ENCODE peak calls at places on chromosomes 4 and X, in five cellular contexts. One of them, this sample, is unnamed. For H3K4me1, the result is how much of the 10 kb centered on the place peaks cover.

GRCh38 chr4:110139106-110139505 is 59.3 kb downstream of the ELOVL6 start:
- DNase-seq in lung: no peak
- DNase-seq in body of pancreas: no peak
- DNase-seq in Peyer's patch: no peak
- DNase-seq in breast epithelium: no peak
- DNase-seq in this sample: no peak

GRCh38 chr4:8067274-8067936 is 91.2 kb downstream of the ABLIM2 start:
- DNase-seq in body of pancreas: no peak
- DNase-seq in breast epithelium: no peak
- DNase-seq in lung: no peak
- DNase-seq in Peyer's patch: no peak
- DNase-seq in this sample: no peak

GRCh38 chrX:80285131-80285773 is 135.0 kb upstream of the TENT5D start:
- DNase-seq in Peyer's patch: peak
- DNase-seq in breast epithelium: no peak
- DNase-seq in lung: no peak
- DNase-seq in body of pancreas: peak
- DNase-seq in this sample: no peak

GRCh38 chrX:56107320-56107719 is 124.8 kb upstream of the KLF8 start:
- DNase-seq in Peyer's patch: no peak
- DNase-seq in breast epithelium: no peak
- DNase-seq in lung: no peak
- DNase-seq in body of pancreas: no peak
- DNase-seq in this sample: no peak

GRCh38 chrX:110021180-110022022 is 18.5 kb downstream of the TMEM164 start:
- DNase-seq in breast epithelium: no peak
- DNase-seq in body of pancreas: no peak
- DNase-seq in lung: no peak
- DNase-seq in Peyer's patch: no peak
- DNase-seq in this sample: no peak

GRCh38 chrX:63585936-63586335 is 199.1 kb downstream of the ARHGEF9 start:
- DNase-seq in lung: no peak
- DNase-seq in body of pancreas: no peak
- DNase-seq in breast epithelium: no peak
- DNase-seq in Peyer's patch: no peak
- DNase-seq in this sample: no peak

GRCh38 chr4:23023666-23024065 is 330.9 kb downstream of the GBA3 start:
- DNase-seq in body of pancreas: no peak
- DNase-seq in Peyer's patch: no peak
- DNase-seq in breast epithelium: no peak
- DNase-seq in lung: no peak
- DNase-seq in this sample: no peak

GRCh38 chr4:140426610-140427103 is 791 bp downstream of the CLGN start:
- DNase-seq in breast epithelium: no peak
- DNase-seq in Peyer's patch: no peak
- DNase-seq in body of pancreas: no peak
- DNase-seq in lung: no peak
- DNase-seq in this sample: no peak

GRCh38 chr4:124953059-124953850 is 240.7 kb upstream of the ANKRD50 start:
- DNase-seq in lung: no peak
- DNase-seq in body of pancreas: no peak
- DNase-seq in Peyer's patch: no peak
- DNase-seq in breast epithelium: no peak
- DNase-seq in this sample: no peak

GRCh38 chr4:141131738-141132688 is 1.3 kb downstream of the RNF150 start:
- DNase-seq in lung: no peak
- DNase-seq in Peyer's patch: no peak
- DNase-seq in breast epithelium: peak
- DNase-seq in body of pancreas: peak
- DNase-seq in this sample: no peak

GRCh38 chr4:174193438-174194015 is 89.9 kb downstream of the FBXO8 start:
- DNase-seq in Peyer's patch: no peak
- DNase-seq in lung: no peak
- DNase-seq in breast epithelium: no peak
- DNase-seq in body of pancreas: no peak
- DNase-seq in this sample: no peak

GRCh38 chr4:122117743-122118142 is 34.4 kb upstream of the BLTP1 start:
- DNase-seq in breast epithelium: no peak
- DNase-seq in body of pancreas: no peak
- DNase-seq in Peyer's patch: no peak
- DNase-seq in lung: no peak
- DNase-seq in this sample: no peak

DNA sequence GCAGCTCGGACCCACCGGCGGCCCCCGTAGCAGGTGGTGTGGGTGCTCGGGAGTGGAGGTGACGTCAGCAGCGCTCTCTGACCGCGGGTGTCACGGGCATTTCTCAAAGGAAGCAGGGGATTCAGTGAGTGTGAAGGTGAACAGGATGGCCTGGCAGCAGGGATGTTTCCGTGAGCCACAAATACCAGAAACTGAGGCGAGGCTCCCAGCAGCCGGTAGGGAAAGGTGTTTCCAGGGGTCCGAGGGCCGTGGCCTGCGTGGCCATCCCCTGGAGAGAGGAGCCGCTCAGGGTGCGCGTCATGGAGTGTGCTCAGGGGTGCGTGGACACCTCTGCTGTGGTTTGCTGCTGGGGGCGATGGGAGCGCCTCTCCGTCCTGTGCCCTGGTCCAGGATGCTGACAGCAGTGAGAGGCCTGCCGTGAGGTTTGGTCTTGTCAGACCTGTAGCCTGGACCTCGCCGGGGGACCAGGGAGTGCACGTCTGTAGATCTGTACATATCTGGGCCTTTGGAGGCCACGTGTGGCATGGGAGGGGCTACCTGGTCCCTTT is 10.2 kb upstream of the HGFAC start:
- DNase-seq in Peyer's patch: no peak
- DNase-seq in body of pancreas: no peak
- DNase-seq in lung: no peak
- DNase-seq in breast epithelium: no peak
- DNase-seq in this sample: no peak
- H3K4me1 ChIP-seq in Peyer's patch: under half
- H3K4me1 ChIP-seq in body of pancreas: under half
- H3K4me1 ChIP-seq in lung: under half
- H3K4me1 ChIP-seq in breast epithelium: under half
- H3K4me1 ChIP-seq in this sample: under half

DNA sequence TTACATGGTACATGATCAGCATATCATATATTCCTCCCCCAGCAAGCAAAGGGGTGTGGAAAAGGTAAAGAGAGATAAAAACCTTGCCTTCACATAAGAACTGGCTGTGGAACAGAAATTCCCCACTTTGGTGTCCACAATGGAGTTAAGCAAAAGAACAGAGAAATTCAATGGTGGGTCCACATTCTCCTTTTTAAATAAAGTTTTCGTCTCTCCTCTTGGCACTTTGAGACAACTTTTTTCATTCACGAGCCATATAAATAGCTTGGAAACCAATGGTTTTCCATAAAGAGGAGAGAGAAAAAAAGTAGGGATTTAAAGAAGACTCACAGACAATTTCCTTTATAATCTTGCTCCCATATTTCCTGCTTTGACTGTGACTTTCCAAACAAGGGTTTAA is 148.1 kb downstream of the TSPAN5 start:
- DNase-seq in lung: no peak
- DNase-seq in body of pancreas: no peak
- DNase-seq in breast epithelium: no peak
- DNase-seq in Peyer's patch: no peak
- DNase-seq in this sample: no peak
- H3K27ac ChIP-seq in lung: no peak
- H3K27ac ChIP-seq in body of pancreas: no peak
- H3K27ac ChIP-seq in breast epithelium: peak
- H3K27ac ChIP-seq in Peyer's patch: no peak
- H3K27ac ChIP-seq in this sample: no peak

GRCh38 chrX:21940356-21940829 is at the start of gene SMS:
- DNase-seq in Peyer's patch: peak
- DNase-seq in breast epithelium: peak
- DNase-seq in body of pancreas: peak
- DNase-seq in lung: peak
- DNase-seq in this sample: no peak
- H3K4me3 ChIP-seq in Peyer's patch: peak
- H3K4me3 ChIP-seq in breast epithelium: peak
- H3K4me3 ChIP-seq in body of pancreas: peak
- H3K4me3 ChIP-seq in lung: peak
- H3K4me3 ChIP-seq in this sample: peak

GRCh38 chr4:113588895-113589668 is 172.5 kb downstream of the CAMK2D start:
- DNase-seq in lung: no peak
- DNase-seq in body of pancreas: no peak
- DNase-seq in breast epithelium: no peak
- DNase-seq in Peyer's patch: no peak
- DNase-seq in this sample: no peak
- H3K4me1 ChIP-seq in lung: under half
- H3K4me1 ChIP-seq in body of pancreas: under half
- H3K4me1 ChIP-seq in breast epithelium: under half
- H3K4me1 ChIP-seq in Peyer's patch: under half
- H3K4me1 ChIP-seq in this sample: under half

GRCh38 chr4:187179086-187180070 is 455.7 kb upstream of the FAT1 start:
- DNase-seq in lung: no peak
- DNase-seq in body of pancreas: no peak
- DNase-seq in breast epithelium: no peak
- DNase-seq in Peyer's patch: no peak
- DNase-seq in this sample: no peak

GRCh38 chr4:187183826-187184225 is 460.2 kb upstream of the FAT1 start:
- DNase-seq in Peyer's patch: no peak
- DNase-seq in breast epithelium: no peak
- DNase-seq in lung: no peak
- DNase-seq in body of pancreas: no peak
- DNase-seq in this sample: no peak

GRCh38 chr4:187188118-187188517 is 464.5 kb upstream of the FAT1 start:
- DNase-seq in breast epithelium: no peak
- DNase-seq in Peyer's patch: no peak
- DNase-seq in body of pancreas: no peak
- DNase-seq in lung: no peak
- DNase-seq in this sample: no peak

GRCh38 chr4:187183351-187183750 is 459.7 kb upstream of the FAT1 start:
- DNase-seq in body of pancreas: no peak
- DNase-seq in lung: no peak
- DNase-seq in Peyer's patch: no peak
- DNase-seq in breast epithelium: no peak
- DNase-seq in this sample: no peak

GRCh38 chr4:187184513-187184912 is 460.9 kb upstream of the FAT1 start:
- DNase-seq in Peyer's patch: peak
- DNase-seq in breast epithelium: no peak
- DNase-seq in lung: no peak
- DNase-seq in body of pancreas: no peak
- DNase-seq in this sample: no peak
- H3K27ac ChIP-seq in Peyer's patch: no peak
- H3K27ac ChIP-seq in breast epithelium: no peak
- H3K27ac ChIP-seq in lung: no peak
- H3K27ac ChIP-seq in body of pancreas: no peak
- H3K27ac ChIP-seq in this sample: no peak

GRCh38 chrX:40152173-40152705 is 54.5 kb upstream of the BCOR start:
- DNase-seq in lung: no peak
- DNase-seq in breast epithelium: no peak
- DNase-seq in body of pancreas: no peak
- DNase-seq in Peyer's patch: peak
- DNase-seq in this sample: no peak
- H3K4me3 ChIP-seq in lung: no peak
- H3K4me3 ChIP-seq in breast epithelium: peak
- H3K4me3 ChIP-seq in body of pancreas: no peak
- H3K4me3 ChIP-seq in Peyer's patch: peak
- H3K4me3 ChIP-seq in this sample: peak

GRCh38 chrX:136767104-136767941 is 13.4 kb downstream of the ARHGEF6 start:
- DNase-seq in breast epithelium: peak
- DNase-seq in lung: peak
- DNase-seq in body of pancreas: peak
- DNase-seq in Peyer's patch: peak
- DNase-seq in this sample: no peak
- H3K4me1 ChIP-seq in breast epithelium: under half
- H3K4me1 ChIP-seq in lung: under half
- H3K4me1 ChIP-seq in body of pancreas: under half
- H3K4me1 ChIP-seq in Peyer's patch: under half
- H3K4me1 ChIP-seq in this sample: under half

DNA sequence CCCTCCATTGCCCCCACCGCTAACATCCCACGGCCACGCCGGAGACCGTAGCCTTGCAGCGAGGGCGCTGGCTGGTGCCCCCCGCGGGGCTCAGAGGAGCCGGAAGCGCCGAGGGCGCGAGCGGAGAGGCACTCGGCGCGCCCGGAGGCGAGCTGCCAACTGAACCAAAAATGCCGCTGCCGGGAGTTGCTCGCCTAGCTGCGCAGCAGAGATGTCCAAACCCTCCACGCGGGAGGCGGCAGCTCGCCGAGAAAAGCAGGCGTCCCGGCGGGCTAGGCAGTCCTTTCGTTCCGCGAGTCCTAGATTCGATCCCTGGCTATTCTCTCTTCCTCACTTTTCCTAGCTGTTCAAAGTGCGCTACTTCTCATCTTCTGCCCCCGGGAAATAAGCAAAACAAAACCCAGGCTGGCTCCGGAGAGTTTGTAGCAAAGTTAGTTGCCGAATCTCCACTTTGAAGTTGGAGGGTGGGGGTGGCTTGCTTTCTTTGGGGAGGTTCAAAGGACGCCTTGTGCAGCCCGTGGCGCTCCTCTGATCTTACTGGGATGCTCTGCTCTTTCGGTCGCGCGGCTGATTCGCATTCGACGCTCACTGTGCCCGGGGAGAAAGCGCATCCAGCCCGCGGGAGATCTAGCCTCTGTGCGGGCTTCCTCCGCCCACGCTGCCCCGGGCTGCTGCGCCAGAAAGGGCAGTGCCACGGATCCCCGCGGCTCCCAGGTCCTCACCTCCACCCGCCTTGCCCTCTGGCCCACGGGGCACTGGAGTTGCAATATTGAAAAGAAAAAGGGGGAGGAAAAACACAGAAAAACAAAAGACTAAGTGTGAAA is 677 bp downstream of the NKX6-1 start:
- DNase-seq in lung: no peak
- DNase-seq in breast epithelium: no peak
- DNase-seq in Peyer's patch: no peak
- DNase-seq in body of pancreas: peak
- DNase-seq in this sample: no peak
- H3K27ac ChIP-seq in lung: no peak
- H3K27ac ChIP-seq in breast epithelium: no peak
- H3K27ac ChIP-seq in Peyer's patch: no peak
- H3K27ac ChIP-seq in body of pancreas: peak
- H3K27ac ChIP-seq in this sample: peak

GRCh38 chr4:111780965-111781364 is 364.3 kb upstream of the FAM241A start:
- DNase-seq in body of pancreas: no peak
- DNase-seq in breast epithelium: no peak
- DNase-seq in Peyer's patch: no peak
- DNase-seq in lung: no peak
- DNase-seq in this sample: no peak
- H3K4me3 ChIP-seq in body of pancreas: no peak
- H3K4me3 ChIP-seq in breast epithelium: no peak
- H3K4me3 ChIP-seq in Peyer's patch: no peak
- H3K4me3 ChIP-seq in lung: no peak
- H3K4me3 ChIP-seq in this sample: no peak